ENCODE peak calls at places on chromosomes 1 and 21, in seven cellular contexts. One of them, this sample, is unnamed.

GRCh38 chr1:43930949-43931275 is 2.7 kb upstream of the ARTN start:
- DNase-seq in fibroblast of lung: no peak
- DNase-seq in mammary epithelial cell: no peak
- DNase-seq in mesendoderm: no peak
- DNase-seq in H9: no peak
- DNase-seq in K562: no peak
- DNase-seq in NT2/D1: no peak
- DNase-seq in this sample: no peak

GRCh38 chr1:199948587-199949280 is 78.8 kb upstream of the NR5A2 start:
- DNase-seq in fibroblast of lung: peak; percentile 9
- DNase-seq in mammary epithelial cell: peak; percentile 69
- DNase-seq in mesendoderm: no peak
- DNase-seq in H9: no peak
- DNase-seq in K562: peak; percentile 15
- DNase-seq in NT2/D1: no peak
- DNase-seq in this sample: peak; percentile 43

GRCh38 chr1:5967351-5968160 is 24.7 kb downstream of the NPHP4 start:
- DNase-seq in fibroblast of lung: no peak
- DNase-seq in mammary epithelial cell: no peak
- DNase-seq in mesendoderm: no peak
- DNase-seq in H9: no peak
- DNase-seq in K562: no peak
- DNase-seq in NT2/D1: no peak
- DNase-seq in this sample: no peak

GRCh38 chr21:39050839-39051560 is 132.3 kb downstream of the PSMG1 start:
- DNase-seq in fibroblast of lung: no peak
- DNase-seq in mammary epithelial cell: no peak
- DNase-seq in mesendoderm: no peak
- DNase-seq in H9: no peak
- DNase-seq in K562: no peak
- DNase-seq in NT2/D1: no peak
- DNase-seq in this sample: no peak

GRCh38 chr1:206742702-206743383 is 27.7 kb upstream of the IL19 start:
- DNase-seq in fibroblast of lung: no peak
- DNase-seq in mammary epithelial cell: no peak
- DNase-seq in mesendoderm: no peak
- DNase-seq in H9: no peak
- DNase-seq in K562: no peak
- DNase-seq in NT2/D1: no peak
- DNase-seq in this sample: no peak

GRCh38 chr1:213714645-213715044 is 273.1 kb upstream of the PROX1 start:
- DNase-seq in fibroblast of lung: no peak
- DNase-seq in mammary epithelial cell: no peak
- DNase-seq in mesendoderm: peak; percentile 13
- DNase-seq in H9: peak; percentile 44
- DNase-seq in K562: no peak
- DNase-seq in NT2/D1: no peak
- DNase-seq in this sample: no peak

GRCh38 chr1:19427087-19427781 is 58.1 kb downstream of the CAPZB start:
- DNase-seq in fibroblast of lung: peak; percentile 85
- DNase-seq in mammary epithelial cell: no peak
- DNase-seq in mesendoderm: no peak
- DNase-seq in H9: no peak
- DNase-seq in K562: no peak
- DNase-seq in NT2/D1: no peak
- DNase-seq in this sample: no peak

GRCh38 chr1:168362991-168363390 is 82.3 kb downstream of the TBX19 start:
- DNase-seq in fibroblast of lung: no peak
- DNase-seq in mammary epithelial cell: no peak
- DNase-seq in mesendoderm: no peak
- DNase-seq in H9: no peak
- DNase-seq in K562: no peak
- DNase-seq in NT2/D1: no peak
- DNase-seq in this sample: no peak

GRCh38 chr1:70387507-70387906 is 23.6 kb upstream of the CTH start:
- DNase-seq in fibroblast of lung: no peak
- DNase-seq in mammary epithelial cell: no peak
- DNase-seq in mesendoderm: no peak
- DNase-seq in H9: no peak
- DNase-seq in K562: no peak
- DNase-seq in NT2/D1: no peak
- DNase-seq in this sample: no peak

GRCh38 chr1:200971955-200972711 is 51.4 kb downstream of the KIF21B start:
- DNase-seq in fibroblast of lung: peak; percentile 57
- DNase-seq in mammary epithelial cell: peak; percentile 6
- DNase-seq in mesendoderm: peak; percentile 70
- DNase-seq in H9: peak; percentile 70
- DNase-seq in K562: peak; percentile 88
- DNase-seq in NT2/D1: peak; percentile 52
- DNase-seq in this sample: peak; percentile 61

GRCh38 chr1:27117733-27118439 is 37.0 kb downstream of the SLC9A1 start:
- DNase-seq in fibroblast of lung: no peak
- DNase-seq in mammary epithelial cell: peak; percentile 69
- DNase-seq in mesendoderm: no peak
- DNase-seq in H9: no peak
- DNase-seq in K562: no peak
- DNase-seq in NT2/D1: no peak
- DNase-seq in this sample: no peak
- H3K9ac ChIP-seq in fibroblast of lung: no peak overlapping the region
- H3K9ac ChIP-seq in mammary epithelial cell: no peak overlapping the region
- H3K9ac ChIP-seq in mesendoderm: no peak overlapping the region
- H3K9ac ChIP-seq in H9: no peak overlapping the region
- H3K9ac ChIP-seq in K562: no peak overlapping the region
- H3K9ac ChIP-seq in NT2/D1: no peak overlapping the region
- H3K9ac ChIP-seq in this sample: no peak overlapping the region

GRCh38 chr1:153386500-153386901 is 4.4 kb downstream of the S100A8 start:
- DNase-seq in fibroblast of lung: no peak
- DNase-seq in mammary epithelial cell: peak; percentile 96
- DNase-seq in mesendoderm: no peak
- DNase-seq in H9: no peak
- DNase-seq in K562: no peak
- DNase-seq in NT2/D1: no peak
- DNase-seq in this sample: no peak
- H3K9ac ChIP-seq in fibroblast of lung: no peak overlapping the region
- H3K9ac ChIP-seq in mammary epithelial cell: no peak overlapping the region
- H3K9ac ChIP-seq in mesendoderm: no peak overlapping the region
- H3K9ac ChIP-seq in H9: no peak overlapping the region
- H3K9ac ChIP-seq in K562: no peak overlapping the region
- H3K9ac ChIP-seq in NT2/D1: no peak overlapping the region
- H3K9ac ChIP-seq in this sample: no peak overlapping the region

DNA sequence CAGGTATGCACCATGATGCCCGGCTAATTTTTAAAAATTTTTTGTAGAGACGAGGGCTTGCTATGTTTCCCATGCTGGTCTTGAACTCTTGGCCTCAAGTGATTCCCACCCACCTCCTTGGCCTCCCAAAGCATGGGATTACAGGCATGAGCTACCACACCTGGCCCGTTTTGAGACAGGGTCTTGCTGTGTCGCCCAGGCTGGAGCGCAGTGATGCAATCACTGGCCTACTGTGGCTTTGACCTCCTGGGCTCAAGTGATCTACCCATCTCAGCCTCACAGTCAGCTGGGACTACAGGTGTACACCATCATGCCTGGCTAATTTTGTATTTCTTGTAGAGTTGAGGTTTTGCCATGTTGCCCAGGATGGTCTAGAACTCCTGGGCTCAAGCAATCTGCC is 7.5 kb upstream of the SH3D21 start:
- DNase-seq in fibroblast of lung: no peak
- DNase-seq in mammary epithelial cell: no peak
- DNase-seq in mesendoderm: no peak
- DNase-seq in H9: no peak
- DNase-seq in K562: no peak
- DNase-seq in NT2/D1: no peak
- DNase-seq in this sample: no peak
- H3K9ac ChIP-seq in fibroblast of lung: no peak overlapping the region
- H3K9ac ChIP-seq in mammary epithelial cell: no peak overlapping the region
- H3K9ac ChIP-seq in mesendoderm: no peak overlapping the region
- H3K9ac ChIP-seq in H9: no peak overlapping the region
- H3K9ac ChIP-seq in K562: peak overlapping the region; percentile 30
- H3K9ac ChIP-seq in NT2/D1: no peak overlapping the region
- H3K9ac ChIP-seq in this sample: no peak overlapping the region

GRCh38 chr1:17684810-17685209 is 70.3 kb upstream of the ACTL8 start:
- DNase-seq in fibroblast of lung: no peak
- DNase-seq in mammary epithelial cell: no peak
- DNase-seq in mesendoderm: peak; percentile 36
- DNase-seq in H9: no peak
- DNase-seq in K562: no peak
- DNase-seq in NT2/D1: peak; percentile 36
- DNase-seq in this sample: no peak
- H3K9ac ChIP-seq in fibroblast of lung: no peak overlapping the region
- H3K9ac ChIP-seq in mammary epithelial cell: no peak overlapping the region
- H3K9ac ChIP-seq in mesendoderm: no peak overlapping the region
- H3K9ac ChIP-seq in H9: no peak overlapping the region
- H3K9ac ChIP-seq in K562: no peak overlapping the region
- H3K9ac ChIP-seq in NT2/D1: peak overlapping the region; percentile 25
- H3K9ac ChIP-seq in this sample: no peak overlapping the region

DNA sequence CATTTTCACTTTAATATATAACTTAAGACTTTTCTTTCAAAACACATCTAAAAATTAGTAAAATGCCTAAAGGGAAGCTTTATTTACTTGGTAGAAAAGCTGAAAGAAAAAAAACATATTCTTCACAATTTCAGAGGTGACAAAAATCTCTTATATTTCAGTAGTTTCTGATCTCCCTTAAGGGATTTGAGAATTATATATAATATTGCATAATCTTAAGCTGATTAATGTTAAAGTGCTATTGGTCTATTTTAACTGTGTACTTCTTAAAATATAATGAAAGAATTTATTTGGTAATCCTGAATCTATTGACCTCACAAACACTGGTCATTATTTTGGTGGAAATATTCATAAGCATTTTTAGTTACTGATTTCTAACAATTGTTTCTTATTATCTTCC is 1.2 kb upstream of the VPS45 start:
- DNase-seq in fibroblast of lung: no peak
- DNase-seq in mammary epithelial cell: no peak
- DNase-seq in mesendoderm: no peak
- DNase-seq in H9: no peak
- DNase-seq in K562: no peak
- DNase-seq in NT2/D1: no peak
- DNase-seq in this sample: no peak
- H3K9ac ChIP-seq in fibroblast of lung: peak overlapping the region; percentile 83
- H3K9ac ChIP-seq in mammary epithelial cell: peak overlapping the region; percentile 94
- H3K9ac ChIP-seq in mesendoderm: peak overlapping the region; percentile 79
- H3K9ac ChIP-seq in H9: peak overlapping the region; percentile 94
- H3K9ac ChIP-seq in K562: peak overlapping the region; percentile 90
- H3K9ac ChIP-seq in NT2/D1: peak overlapping the region; percentile 97
- H3K9ac ChIP-seq in this sample: peak overlapping the region; percentile 82

GRCh38 chr1:155064813-155065436 is 1.4 kb downstream of the EFNA4 start:
- DNase-seq in fibroblast of lung: no peak
- DNase-seq in mammary epithelial cell: no peak
- DNase-seq in mesendoderm: peak; percentile 78
- DNase-seq in H9: no peak
- DNase-seq in K562: no peak
- DNase-seq in NT2/D1: no peak
- DNase-seq in this sample: no peak
- H3K9ac ChIP-seq in fibroblast of lung: no peak overlapping the region
- H3K9ac ChIP-seq in mammary epithelial cell: no peak overlapping the region
- H3K9ac ChIP-seq in mesendoderm: no peak overlapping the region
- H3K9ac ChIP-seq in H9: no peak overlapping the region
- H3K9ac ChIP-seq in K562: no peak overlapping the region
- H3K9ac ChIP-seq in NT2/D1: peak overlapping the region; percentile 95
- H3K9ac ChIP-seq in this sample: peak overlapping the region; percentile 86

DNA sequence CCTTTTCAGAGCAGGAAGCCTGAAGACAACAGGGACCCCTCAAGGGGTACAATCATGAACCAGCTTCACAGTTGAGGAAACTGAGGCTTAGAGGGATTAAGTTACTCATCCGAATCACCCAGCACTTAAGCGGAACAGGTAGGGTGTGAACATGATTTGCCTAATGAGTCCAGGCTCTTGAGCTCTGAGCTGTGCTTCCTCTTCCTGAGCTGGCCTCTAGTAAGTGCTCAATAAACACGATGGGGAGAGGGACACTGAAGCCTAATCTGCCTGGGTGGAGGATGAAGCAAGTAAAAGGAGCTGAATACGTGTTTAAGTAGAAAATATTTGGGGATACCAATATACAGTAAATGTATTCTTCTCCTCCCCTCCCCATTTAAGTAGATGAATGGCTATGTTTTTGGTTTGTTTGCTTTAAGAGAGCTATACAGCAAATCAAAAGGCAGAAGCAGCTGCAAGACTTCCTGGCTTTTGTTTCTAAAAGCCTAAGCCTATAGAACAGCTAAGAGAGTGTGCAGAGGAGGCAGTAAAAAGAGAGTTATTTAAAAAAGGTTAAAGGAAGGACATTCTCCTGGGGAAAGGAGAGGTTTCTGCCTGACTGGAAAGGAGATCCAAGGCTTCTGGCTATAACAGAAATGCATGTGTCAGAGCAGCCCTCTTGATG is 20.5 kb downstream of the STPG1 start:
- DNase-seq in fibroblast of lung: no peak
- DNase-seq in mammary epithelial cell: no peak
- DNase-seq in mesendoderm: no peak
- DNase-seq in H9: no peak
- DNase-seq in K562: no peak
- DNase-seq in NT2/D1: no peak
- DNase-seq in this sample: no peak
- H3K9ac ChIP-seq in fibroblast of lung: no peak overlapping the region
- H3K9ac ChIP-seq in mammary epithelial cell: no peak overlapping the region
- H3K9ac ChIP-seq in mesendoderm: no peak overlapping the region
- H3K9ac ChIP-seq in H9: no peak overlapping the region
- H3K9ac ChIP-seq in K562: no peak overlapping the region
- H3K9ac ChIP-seq in NT2/D1: no peak overlapping the region
- H3K9ac ChIP-seq in this sample: no peak overlapping the region